ENCODE peak calls at places on chromosomes 11 and 22, in five cellular contexts. One of them, this sample, is unnamed. For H3K27me3, the result is how much of the 10 kb centered on the place peaks cover.

GRCh38 chr11:95485115-95485900 is 254.3 kb upstream of the SESN3 start:
- DNase-seq in foreskin keratinocyte: peak
- DNase-seq in Peyer's patch: no peak
- DNase-seq in cardiac muscle cell: no peak
- DNase-seq in thoracic aorta: no peak
- DNase-seq in this sample: peak

GRCh38 chr11:94700631-94701030 is 67.5 kb upstream of the AMOTL1 start:
- DNase-seq in thoracic aorta: no peak
- DNase-seq in cardiac muscle cell: no peak
- DNase-seq in Peyer's patch: no peak
- DNase-seq in foreskin keratinocyte: no peak
- DNase-seq in this sample: no peak

GRCh38 chr22:30288414-30289125 is 735 bp downstream of the CASTOR1 start:
- DNase-seq in foreskin keratinocyte: no peak
- DNase-seq in thoracic aorta: no peak
- DNase-seq in cardiac muscle cell: no peak
- DNase-seq in Peyer's patch: no peak
- DNase-seq in this sample: no peak

GRCh38 chr11:61092280-61092766 is 10.0 kb upstream of the CD5 start:
- DNase-seq in Peyer's patch: peak
- DNase-seq in thoracic aorta: no peak
- DNase-seq in cardiac muscle cell: no peak
- DNase-seq in foreskin keratinocyte: no peak
- DNase-seq in this sample: no peak

GRCh38 chr11:27902981-27903624 is 202.8 kb upstream of the BDNF start:
- DNase-seq in foreskin keratinocyte: peak
- DNase-seq in Peyer's patch: no peak
- DNase-seq in cardiac muscle cell: no peak
- DNase-seq in thoracic aorta: no peak
- DNase-seq in this sample: peak

GRCh38 chr22:46908641-46909107 is 146.2 kb downstream of the TBC1D22A start:
- DNase-seq in Peyer's patch: no peak
- DNase-seq in cardiac muscle cell: no peak
- DNase-seq in thoracic aorta: no peak
- DNase-seq in foreskin keratinocyte: no peak
- DNase-seq in this sample: no peak

GRCh38 chr11:77609234-77609633 is 19.5 kb downstream of the AQP11 start:
- DNase-seq in foreskin keratinocyte: no peak
- DNase-seq in Peyer's patch: no peak
- DNase-seq in thoracic aorta: no peak
- DNase-seq in cardiac muscle cell: no peak
- DNase-seq in this sample: no peak

GRCh38 chr11:62592989-62593421 is 1.7 kb upstream of the TUT1 start:
- DNase-seq in foreskin keratinocyte: no peak
- DNase-seq in Peyer's patch: no peak
- DNase-seq in thoracic aorta: no peak
- DNase-seq in cardiac muscle cell: no peak
- DNase-seq in this sample: no peak

GRCh38 chr11:120029321-120029720 is 108.6 kb downstream of the TRIM29 start:
- DNase-seq in foreskin keratinocyte: no peak
- DNase-seq in thoracic aorta: no peak
- DNase-seq in Peyer's patch: peak
- DNase-seq in cardiac muscle cell: no peak
- DNase-seq in this sample: no peak

GRCh38 chr22:48588151-48588880 is 1239.4 kb downstream of the BRD1 start:
- DNase-seq in foreskin keratinocyte: no peak
- DNase-seq in thoracic aorta: no peak
- DNase-seq in Peyer's patch: no peak
- DNase-seq in cardiac muscle cell: no peak
- DNase-seq in this sample: no peak

GRCh38 chr22:48588881-48589450 is 1238.7 kb downstream of the BRD1 start:
- DNase-seq in cardiac muscle cell: no peak
- DNase-seq in foreskin keratinocyte: no peak
- DNase-seq in Peyer's patch: no peak
- DNase-seq in thoracic aorta: no peak
- DNase-seq in this sample: no peak

GRCh38 chr22:48586799-48587185 is 1240.9 kb downstream of the BRD1 start:
- DNase-seq in cardiac muscle cell: no peak
- DNase-seq in thoracic aorta: no peak
- DNase-seq in foreskin keratinocyte: no peak
- DNase-seq in Peyer's patch: no peak
- DNase-seq in this sample: no peak

GRCh38 chr22:48585916-48586798 is 1241.5 kb downstream of the BRD1 start:
- DNase-seq in foreskin keratinocyte: no peak
- DNase-seq in cardiac muscle cell: no peak
- DNase-seq in Peyer's patch: no peak
- DNase-seq in thoracic aorta: no peak
- DNase-seq in this sample: no peak

GRCh38 chr22:48587236-48587865 is 1240.3 kb downstream of the BRD1 start:
- DNase-seq in cardiac muscle cell: no peak
- DNase-seq in foreskin keratinocyte: no peak
- DNase-seq in Peyer's patch: no peak
- DNase-seq in thoracic aorta: no peak
- DNase-seq in this sample: no peak
- H3K27me3 ChIP-seq in cardiac muscle cell: under half
- H3K27me3 ChIP-seq in foreskin keratinocyte: under half
- H3K27me3 ChIP-seq in Peyer's patch: under half
- H3K27me3 ChIP-seq in thoracic aorta: under half
- H3K27me3 ChIP-seq in this sample: under half

DNA sequence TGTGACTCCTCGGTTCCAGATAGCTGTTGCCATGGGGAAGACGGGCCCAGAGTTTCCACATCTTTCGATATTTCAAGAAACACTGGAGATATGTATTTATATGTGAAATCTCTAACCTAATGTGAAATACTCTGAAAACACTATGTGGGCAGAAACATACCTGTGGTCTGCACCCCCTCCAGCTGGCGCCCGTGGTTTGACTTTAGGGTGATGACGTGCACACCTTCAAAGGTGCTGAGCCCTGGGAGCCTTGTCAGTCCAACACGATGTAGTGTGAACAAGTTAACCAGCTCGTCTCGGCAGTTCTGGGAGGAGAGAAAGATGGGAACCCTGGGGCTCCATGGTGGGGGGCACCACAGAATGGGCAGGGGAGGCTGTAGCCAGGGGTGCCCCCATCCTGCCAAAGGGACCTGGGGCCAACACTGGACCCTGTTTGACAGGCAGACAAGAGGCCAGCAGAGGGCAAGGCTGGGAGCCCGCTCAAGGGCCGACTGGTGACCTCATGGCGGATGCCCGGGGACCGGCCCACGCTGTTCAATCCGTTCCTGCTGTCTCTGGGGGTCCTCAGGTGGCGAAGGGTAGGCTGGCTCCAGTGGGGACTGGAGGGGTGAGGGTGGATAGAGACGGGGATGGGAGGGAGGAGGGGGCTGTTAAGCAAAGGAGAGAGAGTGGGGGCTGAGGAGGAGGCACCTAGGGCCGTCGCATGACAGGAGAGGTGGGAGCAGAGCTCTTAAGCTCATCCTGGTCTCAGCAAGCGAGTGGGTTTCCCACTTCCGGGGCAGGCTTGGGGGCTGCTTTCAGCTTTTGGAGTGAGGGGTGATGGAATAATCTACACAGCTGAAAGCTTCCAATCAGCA is 43.8 kb downstream of the TRIOBP start:
- DNase-seq in foreskin keratinocyte: no peak
- DNase-seq in cardiac muscle cell: no peak
- DNase-seq in Peyer's patch: no peak
- DNase-seq in thoracic aorta: no peak
- DNase-seq in this sample: no peak
- TF ChIP-seq CTCF in foreskin keratinocyte: no peak
- TF ChIP-seq CTCF in cardiac muscle cell: no peak
- TF ChIP-seq CTCF in Peyer's patch: no peak
- TF ChIP-seq CTCF in thoracic aorta: no peak
- TF ChIP-seq CTCF in this sample: no peak

DNA sequence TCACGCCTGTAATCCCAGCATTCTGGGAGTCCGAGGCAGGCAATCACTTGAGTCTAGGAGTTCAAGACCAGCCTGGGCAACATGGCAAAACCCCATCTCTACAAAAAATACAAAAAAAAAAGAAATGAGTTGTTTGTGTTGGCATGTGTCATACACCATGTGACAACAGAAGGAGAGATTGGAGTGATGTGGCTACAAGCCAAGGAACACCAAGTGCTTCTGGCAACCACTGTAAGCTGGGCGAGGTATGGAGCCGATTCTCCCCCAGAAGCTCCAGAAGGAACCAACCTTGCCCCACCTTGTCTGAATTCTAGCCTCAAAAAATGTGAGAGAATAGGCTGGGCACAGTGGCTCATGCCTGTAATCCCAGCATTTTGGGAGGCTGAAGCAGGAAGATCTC is 39.1 kb upstream of the SLC35C1 start:
- DNase-seq in cardiac muscle cell: no peak
- DNase-seq in foreskin keratinocyte: no peak
- DNase-seq in Peyer's patch: no peak
- DNase-seq in thoracic aorta: no peak
- DNase-seq in this sample: no peak
- H3K27me3 ChIP-seq in cardiac muscle cell: under half
- H3K27me3 ChIP-seq in foreskin keratinocyte: under half
- H3K27me3 ChIP-seq in Peyer's patch: under half
- H3K27me3 ChIP-seq in thoracic aorta: under half
- H3K27me3 ChIP-seq in this sample: under half

GRCh38 chr22:32355760-32356159 is 1.9 kb upstream of the RFPL3 start:
- DNase-seq in foreskin keratinocyte: peak
- DNase-seq in Peyer's patch: no peak
- DNase-seq in thoracic aorta: no peak
- DNase-seq in cardiac muscle cell: no peak
- DNase-seq in this sample: peak
- TF ChIP-seq CTCF in foreskin keratinocyte: peak
- TF ChIP-seq CTCF in Peyer's patch: peak
- TF ChIP-seq CTCF in thoracic aorta: no peak
- TF ChIP-seq CTCF in cardiac muscle cell: no peak
- TF ChIP-seq CTCF in this sample: peak

This sample was measured in bronchial epithelial cell.